ENCODE peak calls at places on chromosome 18, in ten cellular contexts. S is activated T-cell treated with anti-CD3 and anti-CD28 coated beads for 1 hour; O is activated T-helper 2 cell treated with anti-CD3 and anti-CD28 coated beads, Interferon-gamma antibody, Interleukin-2, Interleukin-4, amounts not matched to agents 10 μg/mL and 5 μg/mL and 100 μg/mL, durations not matched to agents 14 hours and 24 hours and 36 hours; R is breast epithelium; Z is NCI-H2081; W is CD8-positive, alpha-beta memory T cell; P is right cardiac atrium; T is DMS79; M is NCI-H1694; V is stimulated activated CD4-positive, alpha-beta T cell treated with anti-CD3 and anti-CD28 coated beads, Interleukin-15, amount 100 ng/mL, for 1 hour. C is an unnamed sample.

GRCh38 chr18:30908381-30908780 is 134.2 kb downstream of the DSC3 start:
- DNase-seq in R (no peak), M (no peak), O (no peak), P (no peak), V (no peak), Z (no peak), W (no peak), S (no peak), T (no peak), C (no peak)

GRCh38 chr18:50716902-50717301 is 102.9 kb downstream of the MRO start:
- DNase-seq in R (no peak), W (no peak), T (no peak), S (no peak), P (no peak), Z (no peak), M (no peak), O (no peak), V (no peak), C (no peak)

GRCh38 chr18:48950536-48951447 is at the start of gene SMAD7:
- DNase-seq in S (no peak), O (no peak), R (no peak), M (no peak), P (peak; percentile 80), Z (no peak), V (no peak), T (no peak), W (no peak), C (no peak)

GRCh38 chr18:34970106-34970505 is 71.1 kb upstream of the MAPRE2 start:
- DNase-seq in Z (no peak), O (no peak), T (no peak), M (no peak), R (no peak), S (no peak), P (no peak), W (no peak), V (no peak), C (no peak)

GRCh38 chr18:9001209-9001608 is 101.3 kb upstream of the NDUFV2 start:
- DNase-seq in V (no peak), R (no peak), T (no peak), O (no peak), W (no peak), P (no peak), S (no peak), Z (no peak), M (no peak), C (no peak)

GRCh38 chr18:12239426-12239825 is 14.7 kb upstream of the CIDEA start:
- DNase-seq in O (no peak), Z (no peak), M (no peak), W (no peak), S (no peak), T (no peak), R (no peak), P (no peak), V (no peak), C (no peak)

GRCh38 chr18:36744261-36744876 is 84.4 kb downstream of the TPGS2 start:
- DNase-seq in O (no peak), P (no peak), T (no peak), R (no peak), V (no peak), Z (no peak), M (no peak), S (no peak), W (no peak), C (no peak)

GRCh38 chr18:6729247-6730091 is at the start of gene ARHGAP28:
- DNase-seq in M (no peak), P (peak; percentile 96), S (no peak), V (no peak), W (no peak), Z (peak; percentile 94), O (no peak), T (peak; percentile 82), R (peak; percentile 62), C (no peak)

GRCh38 chr18:49555641-49556040 is 6.2 kb upstream of the LIPG start:
- DNase-seq in W (no peak), P (no peak), Z (no peak), O (no peak), R (no peak), T (no peak), S (no peak), V (no peak), M (no peak), C (no peak)

GRCh38 chr18:32771169-32771751 is 1.6 kb downstream of the KLHL14 start:
- DNase-seq in T (no peak), O (no peak), S (no peak), P (no peak), V (no peak), R (no peak), M (no peak), Z (peak; percentile 58), W (no peak), C (no peak)

GRCh38 chr18:10041180-10041579 is 127.4 kb downstream of the VAPA start:
- DNase-seq in T (no peak), O (no peak), W (no peak), M (peak; percentile 1), R (no peak), S (no peak), Z (no peak), P (peak; percentile 71), V (no peak), C (no peak)

GRCh38 chr18:79411614-79412526 is 16.1 kb downstream of the NFATC1 start:
- DNase-seq in P (peak; percentile 61), O (no peak), W (no peak), M (peak; percentile 40), V (no peak), Z (no peak), R (no peak), T (no peak), S (no peak), C (no peak)

GRCh38 chr18:51427012-51427411 is 229.5 kb upstream of the MEX3C start:
- DNase-seq in T (no peak), W (no peak), P (no peak), V (no peak), S (no peak), R (no peak), Z (no peak), O (no peak), M (no peak), C (no peak)

GRCh38 chr18:75276813-75277628 is 66.4 kb downstream of the TSHZ1 start:
- DNase-seq in R (no peak), W (no peak), S (no peak), V (no peak), M (no peak), P (no peak), Z (no peak), O (no peak), T (no peak), C (no peak)

GRCh38 chr18:59917422-59917821 is 17.6 kb downstream of the PMAIP1 start:
- DNase-seq in P (no peak), W (no peak), Z (no peak), T (no peak), R (no peak), S (no peak), O (no peak), V (no peak), M (no peak), C (peak; percentile 83)

GRCh38 chr18:28466213-28466612 is 289.3 kb upstream of the CDH2 start:
- DNase-seq in W (no peak), S (no peak), O (no peak), T (no peak), V (no peak), M (no peak), Z (no peak), R (no peak), P (no peak), C (no peak)

GRCh38 chr18:13201315-13201714 is 17.2 kb upstream of the LDLRAD4 start:
- DNase-seq in T (no peak), S (no peak), P (no peak), M (no peak), Z (no peak), O (no peak), R (no peak), W (no peak), V (no peak), C (no peak)

GRCh38 chr18:79615091-79615490 is 64.5 kb upstream of the CTDP1 start:
- DNase-seq in M (no peak), W (no peak), T (no peak), O (no peak), Z (no peak), S (no peak), V (no peak), R (no peak), P (no peak), C (no peak)

GRCh38 chr18:74775239-74775638 is 177.6 kb downstream of the ZNF407 start:
- DNase-seq in O (no peak), Z (no peak), M (no peak), R (no peak), V (no peak), S (no peak), W (no peak), P (no peak), T (no peak), C (no peak)

GRCh38 chr18:28086530-28087172 is 90.3 kb downstream of the CDH2 start:
- DNase-seq in W (no peak), R (no peak), O (no peak), Z (no peak), M (no peak), P (no peak), T (no peak), S (no peak), V (no peak), C (no peak)

GRCh38 chr18:51054764-51055163 is 24.8 kb downstream of the SMAD4 start:
- DNase-seq in M (no peak), P (no peak), W (no peak), R (no peak), V (no peak), T (no peak), S (no peak), O (no peak), Z (no peak), C (no peak)

GRCh38 chr18:35827275-35827929 is 145.1 kb upstream of the RMP24 start:
- DNase-seq in W (no peak), Z (no peak), V (no peak), M (no peak), S (no peak), R (no peak), O (no peak), T (peak; percentile 6), P (no peak), C (no peak)

GRCh38 chr18:57466745-57467144 is 31.6 kb downstream of the ONECUT2 start:
- DNase-seq in W (no peak), S (no peak), P (no peak), Z (no peak), T (no peak), O (no peak), M (peak; percentile 6), R (no peak), V (no peak), C (no peak)

GRCh38 chr18:23802817-23803216 is 113.6 kb downstream of the LAMA3 start:
- DNase-seq in O (no peak), M (no peak), Z (no peak), V (no peak), T (no peak), R (no peak), W (no peak), S (no peak), P (no peak), C (no peak)

GRCh38 chr18:35122586-35123224 is 81.5 kb downstream of the MAPRE2 start:
- DNase-seq in Z (peak; percentile 71), V (peak; percentile 5), R (no peak), W (no peak), S (no peak), P (peak; percentile 67), T (no peak), O (no peak), M (no peak), C (no peak)

GRCh38 chr18:73509460-73509859 is 638.2 kb downstream of the FBXO15 start:
- DNase-seq in P (no peak), T (no peak), V (no peak), Z (no peak), W (no peak), O (no peak), S (no peak), R (no peak), M (no peak), C (no peak)

GRCh38 chr18:2914185-2914584 is 67.4 kb downstream of the EMILIN2 start:
- DNase-seq in S (no peak), P (no peak), W (no peak), T (no peak), M (no peak), Z (no peak), O (no peak), R (no peak), V (no peak), C (no peak)

C was measured in AML-193.